ENCODE peak calls at places on chromosome 10, in six cellular contexts. B is heart left ventricle, I is body of pancreas, F is uterus, L is A549, Z is HCT116. C is an unnamed sample.

GRCh38 chr10:30392564-30392990 is 41.4 kb upstream of the MAP3K8 start:
- DNase-seq in B (peak), I (peak), F (peak), L (peak), Z (peak), C (peak)

GRCh38 chr10:209357-209756 is 74.1 kb downstream of the ZMYND11 start:
- DNase-seq in B (no peak), I (no peak), F (no peak), L (peak), Z (peak), C (no peak)

GRCh38 chr10:130545122-130545521 is 408.9 kb downstream of the GLRX3 start:
- DNase-seq in B (no peak), I (no peak), F (no peak), L (no peak), Z (no peak), C (no peak)

GRCh38 chr10:96708456-96708855 is 11.9 kb downstream of the PIK3AP1 start:
- DNase-seq in B (no peak), I (no peak), F (no peak), L (no peak), Z (no peak), C (no peak)

GRCh38 chr10:47438857-47439474 is 44.9 kb downstream of the ANXA8 start:
- DNase-seq in B (no peak), I (peak), F (no peak), L (peak), Z (peak), C (peak)

GRCh38 chr10:110169586-110169985 is 37.8 kb upstream of the MXI1 start:
- DNase-seq in B (no peak), I (no peak), F (no peak), L (no peak), Z (no peak), C (no peak)

GRCh38 chr10:125694874-125695273 is 11.9 kb upstream of the TEX36 start:
- DNase-seq in B (no peak), I (no peak), F (no peak), L (peak), Z (no peak), C (no peak)

GRCh38 chr10:119197921-119198320 is 9.4 kb upstream of the GRK5 start:
- DNase-seq in B (no peak), I (no peak), F (no peak), L (no peak), Z (no peak), C (no peak)

GRCh38 chr10:44390585-44391072 is 5.7 kb upstream of the CXCL12 start:
- DNase-seq in B (no peak), I (no peak), F (peak), L (no peak), Z (no peak), C (no peak)

GRCh38 chr10:44930904-44931620 is 19.9 kb downstream of the TMEM72 start:
- DNase-seq in B (no peak), I (no peak), F (no peak), L (no peak), Z (no peak), C (no peak)

GRCh38 chr10:104353325-104354048 is at the start of gene CFAP58:
- DNase-seq in B (peak), I (peak), F (peak), L (peak), Z (peak), C (peak)

GRCh38 chr10:114042895-114043531 is 653 bp upstream of the ADRB1 start:
- DNase-seq in B (peak), I (peak), F (no peak), L (peak), Z (peak), C (peak)

GRCh38 chr10:1036341-1036791 is 10.7 kb upstream of the IDI2 start:
- DNase-seq in B (no peak), I (no peak), F (no peak), L (peak), Z (no peak), C (no peak)

GRCh38 chr10:11378835-11379234 is 232.6 kb downstream of the USP6NL start:
- DNase-seq in B (no peak), I (no peak), F (no peak), L (no peak), Z (no peak), C (no peak)

GRCh38 chr10:127485153-127485857 is 63.8 kb upstream of the NPS start:
- DNase-seq in B (no peak), I (peak), F (no peak), L (peak), Z (no peak), C (no peak)

GRCh38 chr10:57579926-57580325 is 687.8 kb downstream of the IPMK start:
- DNase-seq in B (no peak), I (no peak), F (no peak), L (peak), Z (no peak), C (no peak)

GRCh38 chr10:1150638-1150955 is 94.4 kb downstream of the WDR37 start:
- DNase-seq in B (peak), I (no peak), F (no peak), L (no peak), Z (no peak), C (peak)

GRCh38 chr10:23293145-23293724 is 51.4 kb downstream of the C10orf67 start:
- DNase-seq in B (no peak), I (peak), F (no peak), L (peak), Z (peak), C (no peak)

GRCh38 chr10:104331208-104331838 is 6.9 kb downstream of the ITPRIP start:
- DNase-seq in B (no peak), I (peak), F (no peak), L (no peak), Z (peak), C (peak)

GRCh38 chr10:45428611-45429510 is 54.8 kb downstream of the ALOX5 start:
- DNase-seq in B (no peak), I (peak), F (no peak), L (no peak), Z (no peak), C (no peak)

GRCh38 chr10:122475130-122475529 is 13.8 kb downstream of the HTRA1 start:
- DNase-seq in B (peak), I (peak), F (peak), L (no peak), Z (no peak), C (no peak)

GRCh38 chr10:4725917-4726606 is 99.9 kb upstream of the AKR1E2 start:
- DNase-seq in B (no peak), I (no peak), F (no peak), L (peak), Z (peak), C (no peak)

GRCh38 chr10:90969148-90969547 is 48.3 kb upstream of the ANKRD1 start:
- DNase-seq in B (no peak), I (no peak), F (no peak), L (no peak), Z (no peak), C (no peak)

GRCh38 chr10:3210251-3210650 is 37.7 kb upstream of the PITRM1 start:
- DNase-seq in B (no peak), I (peak), F (no peak), L (no peak), Z (no peak), C (no peak)

GRCh38 chr10:27150261-27150660 is 3.9 kb downstream of the YME1L1 start:
- DNase-seq in B (no peak), I (no peak), F (no peak), L (no peak), Z (no peak), C (no peak)

GRCh38 chr10:123301077-123301875 is 147.1 kb downstream of the BUB3 start:
- DNase-seq in B (no peak), I (peak), F (no peak), L (no peak), Z (no peak), C (no peak)

GRCh38 chr10:23013581-23014335 is 81.6 kb upstream of the MSRB2 start:
- DNase-seq in B (no peak), I (no peak), F (no peak), L (no peak), Z (no peak), C (no peak)

GRCh38 chr10:11434323-11434722 is 177.1 kb downstream of the USP6NL start:
- DNase-seq in B (no peak), I (no peak), F (no peak), L (no peak), Z (no peak), C (no peak)

GRCh38 chr10:88097092-88097894 is 233.9 kb downstream of the PTEN start:
- DNase-seq in B (no peak), I (no peak), F (no peak), L (peak), Z (no peak), C (no peak)

GRCh38 chr10:129769381-129770116 is 194.5 kb downstream of the EBF3 start:
- DNase-seq in B (no peak), I (no peak), F (peak), L (no peak), Z (no peak), C (peak)

GRCh38 chr10:102796407-102797176 is 40.6 kb downstream of the CYP17A1 start:
- DNase-seq in B (peak), I (peak), F (peak), L (no peak), Z (no peak), C (peak)
- TF ChIP-seq POLR2A in B (no peak), I (no peak), F (peak), L (no peak), Z (no peak), C (no peak)

GRCh38 chr10:72086466-72087391 is 1.6 kb downstream of the SPOCK2 start:
- DNase-seq in B (peak), I (no peak), F (no peak), L (no peak), Z (no peak), C (no peak)
- TF ChIP-seq POLR2A in B (no peak), I (no peak), F (no peak), L (no peak), Z (no peak), C (no peak)

DNA sequence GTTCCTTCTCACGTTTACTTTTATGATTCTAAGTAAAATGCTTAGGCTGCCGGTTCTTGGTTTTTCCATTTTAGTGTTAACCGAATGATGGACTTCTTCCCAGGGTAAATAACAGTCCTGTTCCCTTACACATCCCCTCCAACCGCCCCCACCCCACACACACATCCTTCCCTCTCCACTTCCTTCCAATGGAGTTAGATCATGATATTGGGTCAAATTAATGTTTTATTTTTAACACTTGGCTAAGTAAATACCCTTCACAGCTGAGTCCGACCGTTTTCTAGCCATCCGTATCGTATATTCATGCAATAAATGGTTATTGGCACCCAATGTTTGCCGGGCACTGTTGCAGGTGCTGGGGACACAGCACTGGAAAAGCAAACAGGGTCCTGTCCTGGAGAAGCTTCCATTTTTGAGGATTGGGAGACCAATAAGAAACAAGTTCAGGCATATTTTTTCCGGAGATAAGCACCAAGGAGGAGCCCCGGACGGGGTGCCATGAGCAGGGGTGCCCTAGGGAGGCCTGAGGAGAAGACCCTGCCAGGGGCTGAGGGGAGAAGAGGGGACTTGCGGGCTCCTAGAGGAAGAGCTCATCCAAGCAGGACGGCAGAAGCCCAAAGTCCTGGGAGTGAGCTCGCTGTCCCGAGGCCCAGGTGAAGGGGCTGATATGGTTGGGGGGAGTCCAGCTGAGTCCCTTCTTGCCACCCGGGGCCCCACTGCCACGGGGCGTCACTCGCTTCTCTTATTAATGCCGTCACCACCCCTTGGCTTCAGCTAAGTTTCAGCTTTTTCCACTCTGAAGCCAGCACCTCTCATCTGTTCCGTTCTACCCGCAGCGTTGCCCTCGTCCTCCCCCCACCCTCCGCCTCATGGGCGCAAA is 126.0 kb upstream of the RET start:
- DNase-seq in B (peak), I (no peak), F (no peak), L (no peak), Z (no peak), C (peak)
- TF ChIP-seq POLR2A in B (no peak), I (no peak), F (no peak), L (no peak), Z (no peak), C (no peak)

GRCh38 chr10:13337827-13338196 is 10.3 kb downstream of the SEPHS1 start:
- DNase-seq in B (no peak), I (no peak), F (no peak), L (no peak), Z (no peak), C (no peak)
- TF ChIP-seq POLR2A in B (no peak), I (no peak), F (no peak), L (no peak), Z (no peak), C (no peak)